ENCODE peak calls at places on chromosomes 1 and 21, in seven cellular contexts. C is left ventricle myocardium inferior, B is kidney, W is retinal pigment epithelial cell, L is cardiac muscle cell, D is tibial artery, A is choroid plexus epithelial cell. E is an unnamed sample.

GRCh38 chr1:59034925-59035324 is 251.1 kb upstream of the JUN start:
- DNase-seq in C (no peak), B (no peak), W (no peak), L (no peak), D (no peak), A (no peak), E (no peak)

GRCh38 chr1:161915978-161916377 is 107.7 kb downstream of the OLFML2B start:
- DNase-seq in C (no peak), B (no peak), W (no peak), L (no peak), D (no peak), A (no peak), E (no peak)

GRCh38 chr1:189438808-189439207 is 1038.9 kb downstream of the BRINP3 start:
- DNase-seq in C (no peak), B (no peak), W (no peak), L (no peak), D (no peak), A (no peak), E (no peak)

GRCh38 chr1:86018311-86018923 is 138.2 kb downstream of the COL24A1 start:
- DNase-seq in C (no peak), B (no peak), W (no peak), L (peak; percentile 42), D (no peak), A (peak; percentile 51), E (no peak)

GRCh38 chr1:93750946-93751345 is 69.3 kb upstream of the BCAR3 start:
- DNase-seq in C (no peak), B (no peak), W (no peak), L (no peak), D (no peak), A (no peak), E (no peak)

GRCh38 chr1:32876341-32877210 is 5.9 kb upstream of the FNDC5 start:
- DNase-seq in C (peak; percentile 53), B (no peak), W (no peak), L (peak; percentile 61), D (peak; percentile 69), A (peak; percentile 60), E (no peak)

GRCh38 chr1:43861985-43862735 is 71.4 kb upstream of the ARTN start:
- DNase-seq in C (no peak), B (no peak), W (no peak), L (peak; percentile 68), D (peak; percentile 46), A (no peak), E (no peak)

GRCh38 chr1:51514733-51515132 is 4.3 kb downstream of the EPS15 start:
- DNase-seq in C (no peak), B (no peak), W (no peak), L (no peak), D (no peak), A (no peak), E (no peak)

GRCh38 chr1:243705585-243705984 is 144.5 kb downstream of the AKT3 start:
- DNase-seq in C (no peak), B (no peak), W (no peak), L (no peak), D (no peak), A (peak; percentile 61), E (no peak)

GRCh38 chr1:227948493-227949260 is 945 bp upstream of the WNT9A start:
- DNase-seq in C (no peak), B (peak; percentile 47), W (no peak), L (no peak), D (peak; percentile 54), A (no peak), E (no peak)

GRCh38 chr21:42539342-42539741 is 25.7 kb downstream of the SLC37A1 start:
- DNase-seq in C (no peak), B (peak; percentile 63), W (no peak), L (no peak), D (peak; percentile 46), A (no peak), E (no peak)

GRCh38 chr1:25579947-25580309 is 36.5 kb downstream of the LDLRAP1 start:
- DNase-seq in C (no peak), B (peak; percentile 48), W (no peak), L (no peak), D (no peak), A (no peak), E (no peak)

GRCh38 chr1:26529655-26530539 is at the start of gene RPS6KA1:
- DNase-seq in C (peak; percentile 68), B (peak; percentile 83), W (no peak), L (peak; percentile 90), D (no peak), A (peak; percentile 19), E (no peak)

GRCh38 chr1:116311756-116312691 is 61.0 kb upstream of the ATP1A1 start:
- DNase-seq in C (no peak), B (peak; percentile 58), W (no peak), L (no peak), D (no peak), A (no peak), E (no peak)

GRCh38 chr1:225695578-225696332 is 42.8 kb upstream of the ENAH start:
- DNase-seq in C (no peak), B (no peak), W (no peak), L (no peak), D (peak; percentile 53), A (no peak), E (no peak)

GRCh38 chr1:55974714-55975441 is 604.5 kb downstream of the PLPP3 start:
- DNase-seq in C (no peak), B (no peak), W (no peak), L (no peak), D (no peak), A (peak; percentile 54), E (no peak)

GRCh38 chr1:201766117-201766863 is 62.7 kb upstream of the IPO9 start:
- DNase-seq in C (peak; percentile 30), B (no peak), W (no peak), L (no peak), D (no peak), A (peak; percentile 98), E (no peak)

GRCh38 chr1:162196387-162196786 is 126.9 kb downstream of the NOS1AP start:
- DNase-seq in C (no peak), B (no peak), W (no peak), L (no peak), D (no peak), A (no peak), E (no peak)

GRCh38 chr1:151596166-151596933 is 15.5 kb upstream of the SNX27 start:
- DNase-seq in C (no peak), B (peak; percentile 77), W (no peak), L (no peak), D (no peak), A (peak; percentile 19), E (no peak)

GRCh38 chr1:216766633-216767325 is 43.5 kb upstream of the ESRRG start:
- DNase-seq in C (no peak), B (no peak), W (peak; percentile 39), L (no peak), D (no peak), A (no peak), E (no peak)

GRCh38 chr1:216456682-216457081 is 33.4 kb upstream of the USH2A start:
- DNase-seq in C (no peak), B (no peak), W (peak; percentile 87), L (no peak), D (no peak), A (peak; percentile 90), E (no peak)

GRCh38 chr1:181149326-181150000 is 61.0 kb downstream of the IER5 start:
- DNase-seq in C (no peak), B (no peak), W (no peak), L (no peak), D (no peak), A (no peak), E (no peak)

GRCh38 chr21:46226920-46227599 is 1.5 kb downstream of the LSS start:
- DNase-seq in C (no peak), B (no peak), W (peak; percentile 31), L (peak; percentile 62), D (no peak), A (peak; percentile 88), E (peak; percentile 16)
- H3K4me3 ChIP-seq in C (peak overlapping the region; percentile 99), B (no peak overlapping the region), W (peak overlapping the region; percentile 88), L (peak overlapping the region; percentile 68), D (peak overlapping the region; percentile 100), A (peak overlapping the region; percentile 95), E (peak overlapping the region; percentile 67)

DNA sequence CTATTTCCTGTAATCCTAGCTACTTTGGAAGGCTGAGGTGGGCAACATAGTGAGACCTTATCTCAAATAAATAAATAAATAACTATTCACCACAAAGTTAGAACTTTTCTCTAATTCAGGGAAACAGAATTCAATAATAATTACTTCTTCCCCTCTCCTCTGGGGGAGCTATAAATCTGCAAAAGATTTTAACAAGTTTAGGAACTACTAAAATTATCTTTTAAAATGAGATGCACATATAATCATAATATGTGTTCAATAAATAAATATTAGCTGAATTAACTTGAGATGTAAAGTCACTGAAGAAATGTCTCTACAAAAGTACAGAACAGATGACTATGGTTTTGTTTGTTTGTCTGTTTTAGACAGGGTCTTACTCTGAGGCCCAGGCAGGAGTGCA is 14.1 kb downstream of the WDR47 start:
- DNase-seq in C (no peak), B (no peak), W (no peak), L (no peak), D (no peak), A (peak; percentile 15), E (no peak)
- TF ChIP-seq CTCF in C (peak; percentile 24), B (no peak), W (no peak), L (peak; percentile 19), D (no peak), A (no peak), E (peak; percentile 23)

GRCh38 chr21:38780879-38781278 is 24.9 kb upstream of the ETS2 start:
- DNase-seq in C (no peak), B (no peak), W (no peak), L (no peak), D (no peak), A (no peak), E (no peak)
- H3K4me3 ChIP-seq in C (no peak overlapping the region), B (no peak overlapping the region), W (no peak overlapping the region), L (no peak overlapping the region), D (no peak overlapping the region), A (no peak overlapping the region), E (no peak overlapping the region)

GRCh38 chr1:160542303-160542945 is 19.4 kb upstream of the SLAMF6 start:
- DNase-seq in C (no peak), B (no peak), W (peak; percentile 12), L (no peak), D (no peak), A (peak; percentile 45), E (peak; percentile 62)

GRCh38 chr1:160541622-160542302 is 18.7 kb upstream of the SLAMF6 start:
- DNase-seq in C (no peak), B (no peak), W (no peak), L (no peak), D (no peak), A (peak; percentile 41), E (peak; percentile 43)

GRCh38 chr1:160546942-160547341 is 23.9 kb upstream of the SLAMF6 start:
- DNase-seq in C (no peak), B (no peak), W (no peak), L (no peak), D (no peak), A (no peak), E (no peak)

GRCh38 chr1:160547371-160547901 is 24.4 kb upstream of the SLAMF6 start:
- DNase-seq in C (no peak), B (no peak), W (no peak), L (no peak), D (no peak), A (no peak), E (no peak)

DNA sequence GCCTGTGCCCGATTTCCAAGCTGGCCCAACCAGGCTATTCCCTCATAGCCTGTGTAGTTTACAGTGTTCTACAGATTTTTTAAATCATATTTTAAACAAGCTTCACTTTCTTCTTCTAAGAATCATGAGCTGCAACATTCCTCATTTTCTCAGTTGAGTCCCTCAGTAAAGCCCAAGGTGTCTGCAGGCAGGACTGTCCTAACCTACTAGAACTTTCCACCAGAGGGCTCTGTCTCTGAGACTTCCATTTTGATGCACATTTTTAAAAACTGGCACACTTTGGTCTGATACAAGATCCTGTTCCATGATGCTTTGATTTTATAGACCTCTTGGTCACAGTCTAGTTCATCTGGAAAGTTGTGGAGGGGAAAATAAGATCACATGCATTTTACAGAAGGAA is 21.6 kb upstream of the SLAMF6 start:
- DNase-seq in C (no peak), B (no peak), W (no peak), L (no peak), D (no peak), A (peak; percentile 53), E (no peak)
- TF ChIP-seq CTCF in C (peak; percentile 35), B (peak; percentile 26), W (peak; percentile 49), L (peak; percentile 53), D (no peak), A (peak; percentile 67), E (peak; percentile 69)